ENCODE peak calls at places on chromosomes 11 and 22, in ten cellular contexts. N is NAMALWA; Q is stimulated activated effector memory CD8-positive, alpha-beta T cell treated with anti-CD3 and anti-CD28 coated beads, Interleukin-12 subunit alpha, Interleukin-12 subunit beta, amount 100 ng/mL, for 72 hours; J is GM12892; W is Kasumi-1; E is naive thymus-derived CD8-positive, alpha-beta T cell; F is smooth muscle cell of the brain vasculature; H is A549; P is epithelial cell of esophagus; X is GM12865. T is an unnamed sample.

GRCh38 chr11:64086263-64086938 is 50.7 kb downstream of the FLRT1 start:
- DNase-seq in N (no peak), Q (no peak), J (no peak), W (no peak), E (no peak), F (no peak), H (no peak), P (no peak), X (no peak), T (no peak)

GRCh38 chr11:119484741-119485605 is 62.0 kb upstream of the THY1 start:
- DNase-seq in N (peak), Q (no peak), J (no peak), W (no peak), E (no peak), F (no peak), H (no peak), P (peak), X (peak), T (no peak)

GRCh38 chr11:64969209-64969608 is 2.7 kb downstream of the MAJIN start:
- DNase-seq in N (no peak), Q (no peak), J (no peak), W (no peak), E (no peak), F (no peak), H (no peak), P (peak), X (no peak), T (no peak)

GRCh38 chr11:115527534-115528125 is 23.4 kb upstream of the CADM1 start:
- DNase-seq in N (no peak), Q (no peak), J (no peak), W (no peak), E (no peak), F (no peak), H (no peak), P (peak), X (no peak), T (no peak)

GRCh38 chr22:26303475-26303874 is 125.6 kb upstream of the ASPHD2 start:
- DNase-seq in N (no peak), Q (no peak), J (no peak), W (no peak), E (no peak), F (no peak), H (no peak), P (no peak), X (no peak), T (no peak)

GRCh38 chr22:26890870-26891269 is 233.5 kb downstream of the MIAT start:
- DNase-seq in N (no peak), Q (no peak), J (no peak), W (no peak), E (no peak), F (no peak), H (no peak), P (peak), X (no peak), T (no peak)

GRCh38 chr11:115745545-115746265 is 241.5 kb upstream of the CADM1 start:
- DNase-seq in N (no peak), Q (no peak), J (no peak), W (no peak), E (no peak), F (no peak), H (no peak), P (no peak), X (no peak), T (peak)

GRCh38 chr11:78886616-78887015 is 312.0 kb upstream of the NARS2 start:
- DNase-seq in N (no peak), Q (no peak), J (no peak), W (no peak), E (no peak), F (no peak), H (no peak), P (peak), X (no peak), T (no peak)

GRCh38 chr11:79486239-79486984 is 45.6 kb upstream of the TENM4 start:
- DNase-seq in N (no peak), Q (no peak), J (no peak), W (no peak), E (no peak), F (no peak), H (no peak), P (peak), X (no peak), T (no peak)

GRCh38 chr11:119713361-119714040 is 15.5 kb downstream of the NECTIN1 start:
- DNase-seq in N (no peak), Q (no peak), J (no peak), W (no peak), E (no peak), F (no peak), H (no peak), P (no peak), X (no peak), T (no peak)

GRCh38 chr11:57297221-57297620 is 27.5 kb downstream of the TNKS1BP1 start:
- DNase-seq in N (no peak), Q (no peak), J (no peak), W (no peak), E (no peak), F (no peak), H (no peak), P (no peak), X (no peak), T (no peak)

GRCh38 chr11:77800445-77800844 is 20.1 kb downstream of the RSF1 start:
- DNase-seq in N (no peak), Q (no peak), J (no peak), W (no peak), E (no peak), F (no peak), H (no peak), P (no peak), X (no peak), T (no peak)

GRCh38 chr11:14273885-14274284 is 85.1 kb downstream of the RRAS2 start:
- DNase-seq in N (no peak), Q (no peak), J (no peak), W (no peak), E (no peak), F (no peak), H (no peak), P (no peak), X (no peak), T (no peak)

GRCh38 chr11:84430661-84431060 is 1144.5 kb upstream of the CCDC90B start:
- DNase-seq in N (no peak), Q (no peak), J (no peak), W (no peak), E (no peak), F (no peak), H (no peak), P (peak), X (no peak), T (no peak)

GRCh38 chr11:75691804-75692203 is 23.0 kb upstream of the MAP6 start:
- DNase-seq in N (no peak), Q (no peak), J (no peak), W (no peak), E (no peak), F (no peak), H (no peak), P (no peak), X (no peak), T (no peak)

GRCh38 chr11:614583-615452 is 932 bp downstream of the IRF7 start:
- DNase-seq in N (no peak), Q (no peak), J (no peak), W (no peak), E (no peak), F (no peak), H (no peak), P (peak), X (no peak), T (peak)

GRCh38 chr11:9982127-9982795 is 311.8 kb downstream of the SBF2 start:
- DNase-seq in N (no peak), Q (no peak), J (no peak), W (no peak), E (no peak), F (no peak), H (no peak), P (peak), X (no peak), T (no peak)